ENCODE peak calls at places on chromosomes 16 and 17, in ten cellular contexts. Y is OCI-LY7, V is tibial artery, W is MM.1S, M is breast epithelium, O is colonic mucosa, P is thyroid gland, D is neural progenitor cell, B is cardiac muscle cell, L is WERI-Rb-1. X is an unnamed sample. For H3K36me3, the result is how much of the 10 kb centered on the place peaks cover.

GRCh38 chr17:46942441-46943217 is 19.7 kb downstream of the GOSR2 start:
- DNase-seq in L (peak), D (peak), O (peak), B (peak), Y (peak), P (peak), M (no peak), V (peak), W (peak), X (peak)

GRCh38 chr17:41734949-41735313 is 488 bp upstream of the HAP1 start:
- DNase-seq in Y (no peak), O (no peak), D (peak), M (no peak), L (no peak), V (no peak), B (peak), W (peak), P (peak), X (no peak)

GRCh38 chr16:56198755-56199114 is 7.4 kb downstream of the GNAO1 start:
- DNase-seq in P (no peak), W (no peak), L (no peak), B (no peak), M (no peak), O (no peak), D (no peak), V (no peak), Y (no peak), X (no peak)

GRCh38 chr17:14197582-14197981 is 39.1 kb downstream of the CDRT15 start:
- DNase-seq in V (no peak), D (no peak), P (no peak), Y (no peak), W (no peak), L (no peak), M (no peak), O (no peak), B (no peak), X (no peak)

GRCh38 chr16:17470002-17470870 is 524 bp downstream of the XYLT1 start:
- DNase-seq in L (peak), V (peak), M (no peak), B (peak), W (peak), P (peak), D (peak), Y (peak), O (peak), X (no peak)

GRCh38 chr16:20385844-20386832 is 18.4 kb downstream of the PDILT start:
- DNase-seq in M (peak), V (peak), P (peak), Y (peak), B (peak), D (peak), W (peak), O (peak), L (peak), X (peak)

GRCh38 chr17:14595656-14596055 is 294.8 kb downstream of the HS3ST3B1 start:
- DNase-seq in M (no peak), Y (no peak), P (no peak), V (no peak), O (no peak), B (no peak), W (no peak), L (no peak), D (no peak), X (no peak)

GRCh38 chr17:1398900-1399299 is 1.1 kb downstream of the YWHAE start:
- DNase-seq in O (peak), W (peak), L (no peak), V (no peak), D (peak), P (no peak), B (peak), M (no peak), Y (peak), X (no peak)

GRCh38 chr17:37610971-37611370 is 1.8 kb upstream of the SYNRG start:
- DNase-seq in O (no peak), V (no peak), L (no peak), P (no peak), B (no peak), M (no peak), W (no peak), D (peak), Y (peak), X (no peak)

GRCh38 chr16:3672571-3673041 is 18.1 kb downstream of the DNASE1 start:
- DNase-seq in D (no peak), V (no peak), P (no peak), W (no peak), O (no peak), L (no peak), B (no peak), M (no peak), Y (no peak), X (no peak)

GRCh38 chr17:46000757-46001156 is 1.7 kb downstream of the STH start:
- DNase-seq in V (no peak), B (no peak), W (no peak), P (no peak), D (no peak), L (no peak), O (no peak), Y (no peak), M (no peak), X (no peak)

GRCh38 chr17:34902761-34903325 is 58.4 kb downstream of the CCT6B start:
- DNase-seq in L (no peak), M (no peak), P (no peak), B (no peak), Y (no peak), O (no peak), D (peak), V (no peak), W (no peak), X (no peak)

GRCh38 chr16:66324785-66325184 is 41.7 kb upstream of the CDH5 start:
- DNase-seq in P (no peak), B (peak), L (peak), Y (peak), D (peak), V (no peak), M (no peak), O (no peak), W (no peak), X (peak)

GRCh38 chr16:11319529-11320146 is 25.6 kb upstream of the RMI2 start:
- DNase-seq in P (peak), O (no peak), D (no peak), L (no peak), M (no peak), B (no peak), W (no peak), Y (peak), V (no peak), X (peak)

GRCh38 chr17:28747046-28747691 is 3.4 kb downstream of the TRAF4 start:
- DNase-seq in W (no peak), L (no peak), P (peak), Y (no peak), O (peak), V (peak), D (no peak), M (peak), B (no peak), X (no peak)

GRCh38 chr17:31251618-31252328 is 45.3 kb downstream of the OMG start:
- DNase-seq in W (peak), L (no peak), V (no peak), O (no peak), B (no peak), D (no peak), Y (no peak), P (no peak), M (no peak), X (no peak)

GRCh38 chr17:31250229-31250628 is 46.8 kb downstream of the OMG start:
- DNase-seq in M (no peak), V (no peak), D (no peak), W (peak), O (no peak), P (no peak), B (no peak), L (no peak), Y (no peak), X (no peak)

GRCh38 chr17:31248986-31249385 is 48.1 kb downstream of the OMG start:
- DNase-seq in B (no peak), W (no peak), O (no peak), Y (no peak), P (no peak), V (no peak), M (no peak), L (no peak), D (no peak), X (no peak)

GRCh38 chr17:31251075-31251474 is 46.0 kb downstream of the OMG start:
- DNase-seq in M (no peak), D (no peak), Y (no peak), B (no peak), L (no peak), P (no peak), V (no peak), W (no peak), O (no peak), X (no peak)

GRCh38 chr17:31249742-31250141 is 47.3 kb downstream of the OMG start:
- DNase-seq in V (no peak), Y (no peak), L (no peak), B (no peak), P (no peak), D (no peak), M (no peak), W (no peak), O (no peak), X (no peak)
- H3K27ac ChIP-seq in V (no peak), Y (no peak), L (no peak), B (peak), P (no peak), D (no peak), M (no peak), W (peak), O (no peak), X (no peak)

GRCh38 chr16:85903576-85903975 is 4.6 kb downstream of the IRF8 start:
- DNase-seq in O (no peak), M (no peak), L (no peak), D (no peak), B (no peak), W (peak), P (no peak), V (no peak), Y (peak), X (no peak)
- H3K36me3 ChIP-seq in O (under half), M (under half), L (under half), D (under half), B (under half), W (under half), P (under half), V (under half), Y (half or more), X (under half)

DNA sequence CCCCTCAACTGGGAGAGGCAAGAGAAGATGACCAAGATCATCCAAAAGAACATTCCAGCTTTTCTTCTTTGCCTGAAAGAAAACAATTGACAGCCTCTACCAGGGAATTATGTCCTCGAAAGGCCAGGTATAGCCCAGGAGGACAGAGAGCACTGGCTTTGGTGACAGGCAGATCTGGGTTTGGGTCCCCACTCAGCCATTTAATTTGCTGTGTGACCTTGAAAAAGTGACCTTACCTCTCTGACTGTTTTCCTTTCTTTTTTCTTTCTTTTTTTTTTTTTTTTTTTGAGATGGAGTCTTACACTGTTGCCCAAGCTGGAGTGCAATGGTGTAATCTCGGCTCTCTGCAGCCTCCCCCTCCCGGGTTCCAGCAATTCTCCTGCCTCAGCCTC is 27.7 kb upstream of the KIFC3 start:
- DNase-seq in V (no peak), P (no peak), D (no peak), M (no peak), B (no peak), O (no peak), L (no peak), W (no peak), Y (no peak), X (no peak)
- H3K27ac ChIP-seq in V (peak), P (peak), D (no peak), M (no peak), B (peak), O (no peak), L (no peak), W (no peak), Y (no peak), X (no peak)

GRCh38 chr17:40487371-40488020 is 13.9 kb downstream of the TNS4 start:
- DNase-seq in Y (no peak), O (no peak), L (no peak), M (no peak), B (no peak), P (no peak), D (no peak), V (no peak), W (no peak), X (no peak)

GRCh38 chr17:40490982-40491381 is 10.4 kb downstream of the TNS4 start:
- DNase-seq in B (no peak), O (no peak), P (no peak), V (no peak), Y (no peak), W (no peak), L (no peak), M (no peak), D (no peak), X (no peak)

GRCh38 chr17:40493697-40494096 is 7.7 kb downstream of the TNS4 start:
- DNase-seq in W (no peak), P (no peak), Y (no peak), D (no peak), L (no peak), O (no peak), V (no peak), M (peak), B (no peak), X (no peak)

GRCh38 chr17:40491486-40491885 is 9.9 kb downstream of the TNS4 start:
- DNase-seq in V (no peak), D (no peak), O (peak), L (peak), M (peak), B (no peak), Y (no peak), P (peak), W (no peak), X (no peak)

DNA sequence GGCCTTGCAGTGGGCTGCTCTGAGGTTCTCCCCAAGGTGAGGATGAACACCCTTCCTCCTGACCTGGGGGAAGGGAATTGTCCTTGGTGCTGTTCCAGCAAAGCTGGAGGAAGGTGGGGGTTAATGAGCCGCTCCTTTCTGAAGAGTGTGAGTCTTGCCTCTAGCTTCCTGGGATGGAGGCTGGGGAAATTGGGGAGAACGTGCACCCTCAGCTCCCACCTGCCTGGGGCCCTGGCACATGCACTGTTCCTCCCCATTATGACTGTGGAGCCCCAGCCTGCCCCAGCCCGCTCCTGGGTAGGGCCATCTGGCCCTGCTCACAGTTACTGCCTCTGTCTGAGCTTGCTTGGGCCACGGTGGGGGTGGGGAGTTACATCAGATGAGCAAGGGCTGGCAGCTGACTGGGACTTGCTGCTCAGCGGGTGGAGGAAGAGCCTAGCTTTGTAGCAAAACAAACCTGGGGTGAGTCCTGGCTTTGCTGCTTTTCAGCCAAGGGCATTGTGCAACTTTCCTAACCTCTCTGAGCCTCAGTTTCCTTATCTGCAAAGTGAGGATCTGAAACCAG is 11.1 kb downstream of the TNS4 start:
- DNase-seq in Y (peak), V (peak), D (peak), P (peak), W (no peak), O (peak), B (peak), M (peak), L (peak), X (peak)
- H3K36me3 ChIP-seq in Y (under half), V (under half), D (under half), P (under half), W (under half), O (under half), B (under half), M (under half), L (under half), X (under half)

GRCh38 chr17:77381185-77381700 is 240.5 kb downstream of the SEC14L1 start:
- DNase-seq in Y (no peak), B (no peak), P (no peak), L (no peak), W (no peak), M (no peak), V (no peak), D (no peak), O (no peak), X (peak)
- H3K27ac ChIP-seq in Y (peak), B (peak), P (peak), L (peak), W (no peak), M (peak), V (peak), D (peak), O (no peak), X (no peak)

GRCh38 chr16:85637808-85638186 is 24.7 kb downstream of the GSE1 start:
- DNase-seq in D (no peak), Y (no peak), L (no peak), V (no peak), O (no peak), M (no peak), W (no peak), B (no peak), P (peak), X (no peak)

GRCh38 chr16:85635545-85636140 is 22.5 kb downstream of the GSE1 start:
- DNase-seq in P (peak), B (no peak), V (no peak), L (no peak), W (no peak), D (no peak), M (no peak), Y (no peak), O (no peak), X (no peak)

GRCh38 chr16:85634747-85635544 is 21.8 kb downstream of the GSE1 start:
- DNase-seq in P (peak), L (no peak), B (no peak), O (no peak), W (no peak), M (no peak), V (no peak), D (no peak), Y (no peak), X (no peak)

GRCh38 chr16:85637061-85637807 is 24.1 kb downstream of the GSE1 start:
- DNase-seq in W (no peak), Y (no peak), B (no peak), O (no peak), P (no peak), D (no peak), L (no peak), M (no peak), V (no peak), X (no peak)

GRCh38 chr16:85636234-85636812 is 23.2 kb downstream of the GSE1 start:
- DNase-seq in L (no peak), M (no peak), Y (no peak), O (no peak), P (no peak), D (no peak), W (no peak), V (no peak), B (no peak), X (no peak)
- H3K36me3 ChIP-seq in L (under half), M (under half), Y (under half), O (under half), P (under half), D (under half), W (under half), V (under half), B (under half), X (under half)

GRCh38 chr17:62801553-62801952 is 6.6 kb downstream of the MARCHF10 start:
- DNase-seq in O (no peak), D (no peak), L (no peak), P (no peak), Y (no peak), V (no peak), M (no peak), W (no peak), B (no peak), X (no peak)

GRCh38 chr17:62804025-62804424 is 4.1 kb downstream of the MARCHF10 start:
- DNase-seq in B (no peak), P (no peak), M (no peak), O (no peak), V (no peak), L (no peak), W (no peak), D (no peak), Y (no peak), X (no peak)

GRCh38 chr17:62800580-62800979 is 7.5 kb downstream of the MARCHF10 start:
- DNase-seq in Y (no peak), B (no peak), M (peak), O (no peak), W (no peak), L (no peak), D (no peak), P (peak), V (no peak), X (no peak)

GRCh38 chr17:62804822-62805221 is 3.3 kb downstream of the MARCHF10 start:
- DNase-seq in B (no peak), P (no peak), Y (no peak), O (no peak), V (no peak), D (no peak), W (no peak), L (no peak), M (no peak), X (no peak)

GRCh38 chr17:62802531-62803205 is 5.4 kb downstream of the MARCHF10 start:
- DNase-seq in B (no peak), D (no peak), P (no peak), M (no peak), O (no peak), V (no peak), Y (no peak), L (peak), W (no peak), X (peak)
- H3K27ac ChIP-seq in B (no peak), D (no peak), P (no peak), M (no peak), O (no peak), V (no peak), Y (no peak), L (no peak), W (no peak), X (no peak)

GRCh38 chr17:81491193-81491592 is 21.4 kb downstream of the ACTG1 start:
- DNase-seq in D (no peak), P (peak), B (no peak), L (peak), V (no peak), O (no peak), M (no peak), W (no peak), Y (no peak), X (peak)
- H3K36me3 ChIP-seq in D (under half), P (under half), B (under half), L (under half), V (under half), O (under half), M (under half), W (under half), Y (under half), X (under half)

X was measured in SJCRH30.